ENCODE peak calls at places on chromosome 6, in four cellular contexts. I is astrocyte, G is cardiac fibroblast, K is B cell. Y is an unnamed sample.

GRCh38 chr6:137870286-137870685 is 3.2 kb downstream of the TNFAIP3 start:
- DNase-seq in I (no peak), G (no peak), K (no peak), Y (no peak)

GRCh38 chr6:135128268-135128914 is 52.7 kb upstream of the MYB start:
- DNase-seq in I (no peak), G (no peak), K (no peak), Y (no peak)

GRCh38 chr6:151974061-151974617 is 166.7 kb downstream of the ESR1 start:
- DNase-seq in I (no peak), G (no peak), K (no peak), Y (no peak)

GRCh38 chr6:27592107-27592480 is 119.2 kb upstream of the ZNF184 start:
- DNase-seq in I (peak; percentile 7), G (no peak), K (no peak), Y (no peak)

GRCh38 chr6:152295346-152295745 is 341.8 kb downstream of the SYNE1 start:
- DNase-seq in I (peak; percentile 98), G (peak; percentile 92), K (no peak), Y (peak; percentile 88)

GRCh38 chr6:35677456-35677855 is 11.3 kb downstream of the FKBP5 start:
- DNase-seq in I (no peak), G (no peak), K (no peak), Y (no peak)

GRCh38 chr6:148426317-148426977 is 83.8 kb downstream of the SASH1 start:
- DNase-seq in I (no peak), G (no peak), K (no peak), Y (no peak)

GRCh38 chr6:48080227-48081009 is 30.6 kb downstream of the PTCHD4 start:
- DNase-seq in I (no peak), G (peak; percentile 17), K (no peak), Y (no peak)

GRCh38 chr6:64683682-64684081 is 1023.3 kb downstream of the EYS start:
- DNase-seq in I (peak; percentile 50), G (peak; percentile 94), K (no peak), Y (no peak)

GRCh38 chr6:121309768-121310473 is 24.4 kb downstream of the TBC1D32 start:
- DNase-seq in I (peak; percentile 71), G (peak; percentile 60), K (no peak), Y (peak; percentile 69)

GRCh38 chr6:8336406-8336805 is 98.9 kb downstream of the SLC35B3 start:
- DNase-seq in I (no peak), G (no peak), K (no peak), Y (no peak)

GRCh38 chr6:40074292-40075050 is 140.2 kb upstream of the MOCS1 start:
- DNase-seq in I (no peak), G (no peak), K (no peak), Y (no peak)

GRCh38 chr6:28225056-28225834 is at the start of gene ZSCAN9:
- DNase-seq in I (peak; percentile 88), G (peak; percentile 92), K (peak; percentile 81), Y (peak; percentile 86)

GRCh38 chr6:46906776-46907175 is 15.0 kb downstream of the ADGRF5 start:
- DNase-seq in I (no peak), G (no peak), K (no peak), Y (no peak)

GRCh38 chr6:15491255-15491985 is 171.4 kb downstream of the DTNBP1 start:
- DNase-seq in I (peak; percentile 53), G (peak; percentile 86), K (peak; percentile 79), Y (peak; percentile 85)

GRCh38 chr6:90144396-90144795 is 152.2 kb downstream of the BACH2 start:
- DNase-seq in I (no peak), G (no peak), K (no peak), Y (no peak)

GRCh38 chr6:72260489-72260888 is 361.4 kb upstream of the KCNQ5 start:
- DNase-seq in I (peak; percentile 4), G (no peak), K (no peak), Y (peak; percentile 18)

GRCh38 chr6:90175627-90176538 is 120.8 kb downstream of the BACH2 start:
- DNase-seq in I (no peak), G (no peak), K (peak; percentile 70), Y (no peak)

GRCh38 chr6:72944660-72945059 is 280.6 kb downstream of the KHDC1L start:
- DNase-seq in I (no peak), G (no peak), K (no peak), Y (peak; percentile 68)

DNA sequence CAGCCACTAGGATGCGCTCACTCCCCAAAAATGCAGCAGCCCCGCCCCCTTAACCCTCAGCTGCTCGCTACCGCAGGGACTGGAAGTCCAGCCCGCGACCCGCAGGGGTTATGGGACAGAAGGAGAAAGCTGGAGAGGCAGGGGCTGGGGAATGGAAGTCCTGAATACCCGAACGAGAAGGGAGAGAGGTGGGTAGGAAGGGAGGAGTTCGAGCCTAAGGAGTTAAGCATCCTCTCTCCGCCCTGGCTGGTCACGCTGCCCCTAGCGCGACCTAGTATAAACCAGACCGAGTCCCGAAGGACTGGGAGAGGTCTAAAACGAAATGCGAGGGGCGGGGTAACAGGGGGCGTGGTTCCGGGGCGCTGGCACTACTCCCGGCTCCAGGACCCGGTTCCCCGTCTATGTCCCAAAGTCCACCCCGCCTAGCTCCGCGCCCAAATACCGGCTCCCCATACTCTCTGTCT is 448 bp upstream of the DDAH2 start:
- DNase-seq in I (peak; percentile 70), G (peak; percentile 92), K (peak; percentile 89), Y (peak; percentile 88)
- TF ChIP-seq CTCF in I (no peak), G (no peak), K (peak; percentile 89), Y (no peak)

GRCh38 chr6:5729813-5730212 is 276.9 kb downstream of the NRN1 start:
- DNase-seq in I (no peak), G (no peak), K (no peak), Y (no peak)
- TF ChIP-seq CTCF in I (no peak), G (no peak), K (no peak), Y (no peak)

GRCh38 chr6:128327890-128328289 is 192.5 kb downstream of the PTPRK start:
- DNase-seq in I (no peak), G (peak; percentile 47), K (peak; percentile 50), Y (peak; percentile 12)
- TF ChIP-seq CTCF in I (peak; percentile 32), G (peak; percentile 53), K (peak; percentile 62), Y (peak; percentile 51)

DNA sequence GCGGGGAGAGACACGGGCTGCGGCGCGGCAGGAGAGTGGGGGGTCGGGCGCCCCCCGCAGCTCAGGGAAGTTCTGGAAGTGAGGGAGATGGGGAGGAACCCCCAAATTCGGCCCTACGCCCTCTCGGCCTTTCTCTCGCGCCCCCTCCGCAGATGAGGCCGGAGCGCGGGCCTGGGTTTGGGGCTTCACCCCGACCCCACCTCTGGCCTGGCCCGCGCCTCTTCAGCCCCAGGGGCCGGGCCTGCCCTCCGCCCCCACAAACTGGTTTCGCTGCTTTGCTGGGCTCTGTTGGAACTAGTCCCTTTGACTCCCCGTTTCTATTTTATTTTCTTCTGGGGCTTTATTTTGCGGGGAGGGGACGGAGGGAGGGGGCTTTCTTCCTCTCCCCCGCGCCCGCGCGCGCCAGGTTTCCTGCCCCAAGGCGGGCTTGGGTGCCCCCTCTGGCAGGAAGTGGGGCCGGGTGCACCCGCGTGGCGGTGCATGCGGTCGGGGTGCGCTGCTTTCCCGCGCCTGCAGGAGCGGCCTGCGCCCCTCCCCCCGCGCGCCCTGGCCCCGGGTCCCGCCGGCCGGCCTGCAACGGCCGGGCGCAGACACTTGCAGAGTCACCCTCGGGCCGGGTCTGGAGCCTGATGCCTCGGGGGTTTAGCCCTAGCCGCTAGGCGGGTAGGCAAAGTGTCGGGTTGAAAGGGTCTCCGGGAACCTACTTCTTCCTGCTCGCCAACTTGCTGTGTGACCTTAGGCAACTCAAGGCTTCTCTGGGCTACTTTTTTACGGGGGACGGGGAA is 1.2 kb downstream of the HMGA1 start:
- DNase-seq in I (no peak), G (peak; percentile 35), K (peak; percentile 76), Y (no peak)
- TF ChIP-seq CTCF in I (no peak), G (peak; percentile 13), K (peak; percentile 54), Y (peak; percentile 31)

GRCh38 chr6:26118999-26119398 is 31.8 kb downstream of the HFE start:
- DNase-seq in I (peak; percentile 94), G (peak; percentile 89), K (no peak), Y (no peak)
- TF ChIP-seq CTCF in I (no peak), G (no peak), K (no peak), Y (no peak)

GRCh38 chr6:81073323-81073722 is 679.2 kb downstream of the TENT5A start:
- DNase-seq in I (no peak), G (no peak), K (no peak), Y (no peak)

GRCh38 chr6:81075974-81076373 is 676.5 kb downstream of the TENT5A start:
- DNase-seq in I (peak; percentile 8), G (peak; percentile 11), K (no peak), Y (no peak)
- TF ChIP-seq CTCF in I (peak; percentile 35), G (peak; percentile 70), K (no peak), Y (peak; percentile 49)

DNA sequence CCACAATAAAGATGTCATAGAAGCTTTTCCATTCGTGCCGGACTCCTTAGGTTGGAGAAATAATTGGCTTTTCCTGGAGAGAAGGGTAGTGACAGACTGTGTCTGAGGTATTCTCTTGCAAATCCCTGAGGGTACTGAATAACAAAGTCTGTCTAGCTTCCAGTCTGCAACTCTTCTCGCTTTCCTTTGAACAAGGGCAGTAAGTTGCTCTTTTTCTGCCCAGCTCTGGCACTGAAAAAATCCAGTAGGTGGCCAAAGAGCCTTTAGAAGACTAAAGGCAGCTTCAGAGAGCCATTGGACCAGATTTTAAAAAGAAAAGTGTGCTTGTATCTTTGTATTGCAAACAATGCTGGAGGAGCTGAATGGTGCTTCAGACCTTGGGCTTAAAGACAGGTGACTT is 20.7 kb upstream of the RREB1 start:
- DNase-seq in I (no peak), G (peak; percentile 42), K (no peak), Y (peak; percentile 40)
- TF ChIP-seq CTCF in I (peak; percentile 5), G (peak; percentile 30), K (no peak), Y (peak; percentile 49)

GRCh38 chr6:112086744-112087135 is 542 bp downstream of the TUBE1 start:
- DNase-seq in I (peak; percentile 46), G (peak; percentile 42), K (peak; percentile 31), Y (peak; percentile 55)
- TF ChIP-seq CTCF in I (peak; percentile 29), G (peak; percentile 23), K (peak; percentile 34), Y (peak; percentile 47)

GRCh38 chr6:166951670-166952060 is 4.7 kb downstream of the RNASET2 start:
- DNase-seq in I (no peak), G (no peak), K (no peak), Y (no peak)
- TF ChIP-seq CTCF in I (no peak), G (no peak), K (peak; percentile 40), Y (no peak)

Y was measured in AG10803.